ENCODE peak calls at places on chromosomes 13 and 19, in eight cellular contexts. E is H1, V is astrocyte, I is HFF-Myc, P is tibial nerve, D is sigmoid colon, F is astrocyte of the cerebellum, O is foreskin fibroblast. Z is an unnamed sample.

GRCh38 chr13:23867027-23867491 is 22.1 kb downstream of the MIPEP start:
- DNase-seq in O (peak; percentile 44), P (no peak), V (peak; percentile 60), D (no peak), I (no peak), F (no peak), E (no peak), Z (no peak)

GRCh38 chr13:95709101-95709500 is 32.2 kb downstream of the DNAJC3 start:
- DNase-seq in P (no peak), E (no peak), V (no peak), D (no peak), O (peak; percentile 32), F (no peak), I (no peak), Z (no peak)

GRCh38 chr13:24264976-24265375 is 44.4 kb upstream of the C1QTNF9 start:
- DNase-seq in D (no peak), P (no peak), V (no peak), E (no peak), F (no peak), O (no peak), I (no peak), Z (no peak)

GRCh38 chr19:53824134-53824611 is at the start of gene NLRP12:
- DNase-seq in E (no peak), F (no peak), D (no peak), I (no peak), O (no peak), P (no peak), V (no peak), Z (no peak)

GRCh38 chr19:19871932-19872331 is 6.2 kb downstream of the ZNF253 start:
- DNase-seq in D (no peak), F (no peak), I (no peak), E (no peak), V (no peak), O (no peak), P (no peak), Z (no peak)

GRCh38 chr13:99154064-99154463 is 46.6 kb upstream of the UBAC2 start:
- DNase-seq in O (no peak), P (no peak), D (no peak), I (no peak), E (no peak), F (no peak), V (no peak), Z (no peak)

GRCh38 chr13:57918913-57919312 is 287.4 kb downstream of the PCDH17 start:
- DNase-seq in F (no peak), D (no peak), P (no peak), V (no peak), O (no peak), E (no peak), I (no peak), Z (no peak)

GRCh38 chr19:688214-688613 is 7.0 kb downstream of the PRSS57 start:
- DNase-seq in I (no peak), O (no peak), D (no peak), F (no peak), V (no peak), E (no peak), P (no peak), Z (no peak)

GRCh38 chr19:35533822-35534521 is 716 bp downstream of the GAPDHS start:
- DNase-seq in P (no peak), F (no peak), O (peak; percentile 44), I (no peak), V (no peak), D (no peak), E (no peak), Z (no peak)

GRCh38 chr13:91722267-91722884 is 324.0 kb downstream of the GPC5 start:
- DNase-seq in O (peak; percentile 0), I (no peak), E (no peak), F (peak; percentile 26), V (peak; percentile 11), P (no peak), D (no peak), Z (no peak)

GRCh38 chr19:35114656-35115537 is 726 bp upstream of the FXYD3 start:
- DNase-seq in E (peak; percentile 73), I (no peak), V (no peak), P (peak; percentile 75), O (no peak), D (peak; percentile 88), F (peak; percentile 9), Z (peak; percentile 43)

GRCh38 chr13:111261326-111261725 is 59.1 kb upstream of the TEX29 start:
- DNase-seq in O (no peak), E (no peak), P (no peak), I (no peak), D (no peak), F (no peak), V (no peak), Z (no peak)

GRCh38 chr13:78121459-78122348 is 203.1 kb upstream of the EDNRB start:
- DNase-seq in F (peak; percentile 42), D (no peak), E (no peak), P (no peak), V (peak; percentile 26), I (peak; percentile 32), O (peak; percentile 24), Z (no peak)

GRCh38 chr19:7264858-7265257 is 29.4 kb downstream of the INSR start:
- DNase-seq in F (no peak), O (no peak), E (no peak), I (no peak), P (no peak), V (no peak), D (no peak), Z (no peak)

GRCh38 chr19:11451942-11452813 is 16.7 kb downstream of the PRKCSH start:
- DNase-seq in P (no peak), E (no peak), D (no peak), F (no peak), V (no peak), O (no peak), I (no peak), Z (no peak)

GRCh38 chr19:872266-872951 is 12.9 kb downstream of the CFD start:
- DNase-seq in P (no peak), I (no peak), D (no peak), E (no peak), O (peak; percentile 22), V (peak; percentile 56), F (no peak), Z (no peak)

GRCh38 chr13:27997904-27998522 is 9.5 kb upstream of the URAD start:
- DNase-seq in I (no peak), D (no peak), P (no peak), O (peak; percentile 10), V (no peak), F (no peak), E (no peak), Z (no peak)

GRCh38 chr13:38674208-38674607 is 12.7 kb upstream of the FREM2 start:
- DNase-seq in F (no peak), V (no peak), P (no peak), I (no peak), D (no peak), O (no peak), E (no peak), Z (no peak)

GRCh38 chr13:61414686-61415664 is 674 bp downstream of the PCDH20 start:
- DNase-seq in I (no peak), O (no peak), E (peak; percentile 83), P (no peak), D (peak; percentile 61), V (peak; percentile 36), F (peak; percentile 13), Z (no peak)

DNA sequence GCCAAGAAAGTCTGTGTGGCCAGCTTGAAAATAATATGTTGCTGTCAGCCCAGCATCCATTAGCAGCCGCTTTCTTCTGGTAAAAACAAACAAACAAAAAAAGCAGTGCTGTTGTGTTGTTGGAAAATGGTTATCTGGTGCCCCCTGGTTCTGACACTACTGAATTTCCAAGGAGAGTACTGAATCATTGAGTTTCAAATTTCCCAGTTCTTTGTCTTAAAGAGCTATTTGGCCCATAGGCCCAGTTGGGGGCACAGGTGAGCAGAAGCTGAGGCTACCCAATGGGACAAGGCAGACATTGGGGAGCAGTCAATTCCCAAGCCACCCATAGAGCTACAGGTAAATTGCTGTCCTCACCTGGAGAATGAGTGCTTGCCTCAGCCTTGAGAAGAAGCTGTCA is 995.9 kb downstream of the UQCRFS1 start:
- DNase-seq in V (no peak), O (no peak), F (no peak), P (no peak), D (no peak), E (peak; percentile 31), I (no peak), Z (no peak)
- H3K4me3 ChIP-seq in V (no peak overlapping the region), O (no peak overlapping the region), F (no peak overlapping the region), P (no peak overlapping the region), D (no peak overlapping the region), E (no peak overlapping the region), I (no peak overlapping the region), Z (no peak overlapping the region)

DNA sequence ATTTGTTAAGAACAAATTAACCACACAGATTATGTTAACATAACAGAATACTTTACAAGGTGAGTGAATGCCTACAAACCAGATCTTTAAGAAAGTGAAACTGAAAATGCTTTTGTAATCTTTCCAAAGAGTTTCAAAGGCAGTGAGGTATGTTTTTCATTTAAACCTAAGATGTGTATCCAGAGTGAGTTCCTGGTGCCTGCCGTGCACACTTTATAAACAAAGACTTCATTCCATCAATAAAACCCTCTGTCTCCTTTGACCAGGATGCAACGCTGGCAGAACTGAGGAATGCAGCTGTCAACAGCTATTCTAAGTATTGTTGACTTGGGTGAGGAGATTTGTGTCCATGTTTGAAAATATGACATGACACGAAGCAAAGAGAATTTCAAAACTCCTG is 344.6 kb downstream of the DNAJC15 start:
- DNase-seq in O (peak; percentile 10), D (no peak), I (no peak), P (no peak), F (peak; percentile 37), V (no peak), E (no peak), Z (no peak)
- H3K4me3 ChIP-seq in O (peak overlapping the region; percentile 10), D (peak overlapping the region; percentile 4), I (no peak overlapping the region), P (no peak overlapping the region), F (no peak overlapping the region), V (no peak overlapping the region), E (no peak overlapping the region), Z (no peak overlapping the region)

DNA sequence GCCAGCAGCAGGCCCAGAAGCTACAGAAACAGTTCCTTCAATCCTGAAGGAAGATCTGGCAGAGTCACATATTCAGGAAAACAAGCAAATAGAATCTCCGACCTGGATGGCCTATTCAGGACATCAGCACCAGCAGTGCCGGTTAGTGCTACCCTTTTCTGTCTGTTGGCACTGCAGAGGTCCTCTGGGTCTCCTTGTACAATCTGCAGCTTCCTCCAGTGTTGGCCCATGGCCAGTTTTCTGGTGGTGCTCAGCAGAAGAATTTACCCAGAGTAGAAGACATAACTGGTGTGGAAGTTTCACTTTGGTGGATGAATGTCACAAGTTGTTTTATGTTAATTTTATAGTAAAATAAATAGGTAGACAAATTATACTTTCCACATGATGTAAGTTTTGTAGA is 498.1 kb downstream of the COG6 start:
- DNase-seq in O (no peak), D (no peak), V (no peak), P (no peak), I (no peak), F (no peak), E (no peak), Z (no peak)
- H3K4me3 ChIP-seq in O (no peak overlapping the region), D (no peak overlapping the region), V (no peak overlapping the region), P (no peak overlapping the region), I (no peak overlapping the region), F (no peak overlapping the region), E (no peak overlapping the region), Z (no peak overlapping the region)

DNA sequence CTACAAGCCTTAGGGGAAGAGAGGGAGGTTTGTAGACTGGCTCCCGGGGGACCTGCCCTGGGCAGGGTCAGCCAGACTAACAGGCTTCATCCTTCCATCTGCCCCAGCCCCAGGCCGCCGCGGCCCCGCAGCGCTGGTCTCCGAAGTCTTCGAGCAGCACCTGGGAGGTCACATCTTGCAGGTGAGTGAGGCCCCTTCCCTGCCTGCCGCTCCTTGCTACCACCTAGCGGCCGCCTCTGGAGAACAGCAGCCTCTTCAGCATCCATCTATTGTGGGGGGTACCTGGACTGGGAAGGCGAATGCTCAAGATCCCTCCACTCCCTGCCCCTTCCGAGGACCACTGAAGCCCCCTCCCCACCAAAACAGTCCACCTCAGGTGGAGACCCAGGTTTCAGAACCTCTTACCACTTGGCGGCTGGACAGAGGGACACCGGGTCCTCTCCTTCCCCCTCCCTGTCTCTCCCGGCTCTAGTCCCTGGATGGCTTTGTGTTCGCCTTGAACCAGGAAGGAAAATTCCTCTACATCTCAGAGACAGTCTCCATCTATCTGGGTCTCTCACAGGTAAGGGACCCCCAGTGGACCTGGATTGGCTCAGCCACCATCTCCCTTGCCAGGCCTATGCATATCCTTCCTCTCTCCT is 12.7 kb downstream of the NPAS1 start:
- DNase-seq in F (no peak), O (no peak), V (no peak), E (no peak), I (no peak), P (no peak), D (no peak), Z (no peak)
- H3K4me3 ChIP-seq in F (no peak overlapping the region), O (no peak overlapping the region), V (no peak overlapping the region), E (no peak overlapping the region), I (no peak overlapping the region), P (no peak overlapping the region), D (no peak overlapping the region), Z (no peak overlapping the region)

Z was measured in Panc1.